ENCODE peak calls at places on chromosome 15, in nine cellular contexts. U is tibial nerve, S is IMR-90, B is brain microvascular endothelial cell, W is ascending aorta, E is vagina, G is AG04449, P is OCI-LY7, H is A549. R is an unnamed sample.

GRCh38 chr15:47822066-47822465 is 104.8 kb downstream of the SEMA6D start:
- DNase-seq in B (no peak), S (no peak), P (no peak), W (no peak), E (no peak), H (no peak), U (no peak), G (no peak), R (no peak)

GRCh38 chr15:49314729-49315128 is 108.3 kb upstream of the FGF7 start:
- DNase-seq in G (no peak), S (no peak), H (no peak), P (no peak), U (no peak), W (no peak), E (no peak), B (no peak), R (no peak)

GRCh38 chr15:68150186-68150585 is 54.9 kb downstream of the CALML4 start:
- DNase-seq in B (no peak), G (no peak), U (no peak), E (no peak), S (no peak), H (no peak), W (no peak), P (no peak), R (no peak)

GRCh38 chr15:39243396-39243795 is 337.5 kb upstream of the THBS1 start:
- DNase-seq in S (peak; percentile 6), E (no peak), G (no peak), P (no peak), H (no peak), U (no peak), W (no peak), B (no peak), R (no peak)

GRCh38 chr15:64948916-64949315 is 37.2 kb downstream of the ANKDD1A start:
- DNase-seq in S (no peak), H (no peak), U (no peak), E (no peak), W (no peak), P (no peak), G (no peak), B (no peak), R (no peak)

GRCh38 chr15:63385911-63386531 is 4.4 kb upstream of the CA12 start:
- DNase-seq in E (no peak), G (no peak), H (no peak), B (no peak), P (no peak), S (no peak), U (no peak), W (no peak), R (no peak)

GRCh38 chr15:73318463-73319351 is 50.1 kb downstream of the HCN4 start:
- DNase-seq in W (no peak), E (no peak), B (no peak), S (no peak), U (no peak), G (no peak), H (no peak), P (peak; percentile 21), R (no peak)

GRCh38 chr15:95302206-95302605 is 1028.3 kb upstream of the NR2F2 start:
- DNase-seq in E (no peak), H (no peak), S (no peak), G (no peak), P (no peak), U (no peak), W (no peak), B (no peak), R (no peak)

GRCh38 chr15:44296625-44297524 is 8.4 kb downstream of the GOLM2 start:
- DNase-seq in G (no peak), W (no peak), P (no peak), S (peak; percentile 78), H (peak; percentile 35), B (peak; percentile 50), E (no peak), U (no peak), R (peak; percentile 11)

GRCh38 chr15:44299997-44300396 is 11.5 kb downstream of the GOLM2 start:
- DNase-seq in W (no peak), E (no peak), P (no peak), B (no peak), U (no peak), S (no peak), H (no peak), G (no peak), R (no peak)

GRCh38 chr15:44298878-44299277 is 10.4 kb downstream of the GOLM2 start:
- DNase-seq in S (no peak), P (peak; percentile 18), H (peak; percentile 14), W (no peak), E (no peak), G (no peak), U (no peak), B (no peak), R (no peak)

GRCh38 chr15:44300567-44300966 is 12.0 kb downstream of the GOLM2 start:
- DNase-seq in E (no peak), H (no peak), S (no peak), P (peak; percentile 25), W (no peak), B (no peak), U (no peak), G (no peak), R (no peak)

DNA sequence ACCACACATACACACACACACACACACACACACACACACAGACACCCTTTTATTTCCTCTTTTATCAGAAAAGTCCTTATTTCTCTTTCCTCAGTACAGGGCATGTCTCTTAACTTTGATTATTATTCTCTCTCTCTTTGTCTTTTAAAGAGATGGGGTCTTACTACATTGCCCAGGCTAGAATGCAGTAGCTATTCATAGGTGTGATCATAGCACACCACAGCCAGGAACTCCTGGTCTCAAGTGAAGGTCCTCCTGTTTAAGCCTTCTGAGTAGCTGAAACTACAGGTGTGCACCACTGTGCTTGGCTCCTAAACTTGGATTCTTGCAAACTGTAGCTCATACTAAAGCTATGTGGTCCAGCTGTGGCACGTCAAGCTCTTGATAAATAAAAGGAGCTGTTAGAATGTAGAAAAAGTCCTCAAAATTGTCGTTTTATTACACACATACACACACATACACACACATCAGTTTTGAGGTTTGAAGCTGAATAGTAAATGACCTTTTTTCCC is 7.4 kb downstream of the GOLM2 start:
- DNase-seq in P (no peak), H (no peak), G (no peak), W (no peak), S (peak; percentile 45), E (no peak), B (no peak), U (peak; percentile 12), R (no peak)
- H3K4me3 ChIP-seq in P (no peak overlapping the region), H (no peak overlapping the region), G (no peak overlapping the region), W (no peak overlapping the region), S (no peak overlapping the region), E (no peak overlapping the region), B (no peak overlapping the region), U (no peak overlapping the region), R (no peak overlapping the region)

DNA sequence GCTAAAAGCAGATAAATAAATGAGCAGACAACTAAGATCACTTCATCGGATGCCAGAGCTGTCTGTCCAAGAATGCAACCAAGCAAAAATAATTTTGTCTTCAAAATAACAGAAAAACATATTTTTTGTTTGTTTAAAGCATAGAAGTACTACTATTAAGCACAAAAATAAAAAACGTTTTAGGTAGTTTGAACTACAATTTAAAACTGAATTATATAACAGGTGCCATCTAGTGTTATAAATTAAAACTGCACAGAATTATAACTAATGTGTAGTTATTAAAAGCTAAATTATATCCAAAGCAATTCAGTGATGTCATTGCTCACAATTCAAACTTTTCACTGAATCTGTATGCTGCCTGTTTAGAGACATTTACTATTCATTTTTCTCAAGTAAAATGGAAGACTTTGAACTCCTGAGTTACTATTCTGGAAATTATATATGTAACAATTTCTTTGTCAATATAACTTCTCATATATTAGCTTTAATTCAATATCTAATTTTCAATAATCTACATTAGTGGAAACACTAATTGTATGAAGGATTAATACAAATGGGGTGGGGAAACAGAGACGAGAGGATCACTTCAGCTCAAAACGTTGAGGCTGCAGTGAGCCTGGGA is 29.5 kb downstream of the LINS1 start:
- DNase-seq in G (no peak), W (no peak), U (no peak), H (peak; percentile 29), P (peak; percentile 42), E (no peak), B (no peak), S (peak; percentile 23), R (peak; percentile 16)
- TF ChIP-seq CTCF in G (no peak), W (peak; percentile 52), U (peak; percentile 54), H (peak; percentile 59), P (peak; percentile 82), E (peak; percentile 33), B (peak; percentile 13), S (peak; percentile 39), R (no peak)

GRCh38 chr15:36879568-36880225 is 220.7 kb downstream of the MEIS2 start:
- DNase-seq in S (no peak), P (no peak), G (no peak), U (no peak), W (no peak), E (no peak), B (no peak), H (no peak), R (no peak)

GRCh38 chr15:36877294-36877693 is 223.1 kb downstream of the MEIS2 start:
- DNase-seq in B (no peak), S (no peak), E (no peak), W (no peak), G (no peak), U (no peak), P (no peak), H (no peak), R (no peak)

GRCh38 chr15:36880226-36880912 is 220.0 kb downstream of the MEIS2 start:
- DNase-seq in E (no peak), U (no peak), W (no peak), P (no peak), H (no peak), B (no peak), G (no peak), S (no peak), R (no peak)

GRCh38 chr15:36878745-36879262 is 221.5 kb downstream of the MEIS2 start:
- DNase-seq in P (no peak), W (no peak), G (no peak), B (no peak), H (no peak), E (no peak), U (no peak), S (no peak), R (no peak)

GRCh38 chr15:36877796-36878744 is 222.3 kb downstream of the MEIS2 start:
- DNase-seq in E (no peak), H (no peak), W (no peak), G (no peak), B (no peak), P (no peak), U (no peak), S (no peak), R (no peak)
- H3K4me3 ChIP-seq in E (no peak overlapping the region), H (no peak overlapping the region), W (peak overlapping the region; percentile 14), G (no peak overlapping the region), B (peak overlapping the region; percentile 31), P (no peak overlapping the region), U (no peak overlapping the region), S (no peak overlapping the region), R (no peak overlapping the region)

GRCh38 chr15:69410290-69410874 is 3.8 kb upstream of the KIF23 start:
- DNase-seq in S (peak; percentile 31), P (peak; percentile 23), G (no peak), B (no peak), E (no peak), W (peak; percentile 68), U (no peak), H (peak; percentile 84), R (no peak)
- TF ChIP-seq CTCF in S (peak; percentile 45), P (peak; percentile 63), G (peak; percentile 37), B (peak; percentile 58), E (no peak), W (peak; percentile 22), U (no peak), H (peak; percentile 56), R (peak; percentile 32)

DNA sequence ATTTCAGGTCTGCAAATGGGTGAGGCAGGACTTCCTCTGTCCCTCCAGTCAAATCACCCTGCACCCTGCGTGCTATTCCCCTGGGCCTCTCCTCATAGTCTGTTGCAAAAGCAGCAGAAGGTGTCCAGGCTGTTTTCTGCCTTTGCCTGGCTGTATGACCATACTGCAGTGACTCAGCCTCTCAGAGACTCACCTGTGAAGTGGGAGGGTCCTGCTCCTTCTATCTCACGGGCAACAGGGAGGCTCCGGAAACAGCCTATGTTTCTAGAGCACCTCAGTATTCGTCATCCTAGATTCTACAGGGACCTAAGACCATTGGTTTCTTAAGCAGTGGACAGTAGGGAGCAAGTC is 216.4 kb downstream of the TLE3 start:
- DNase-seq in G (no peak), B (no peak), P (peak; percentile 84), W (no peak), S (no peak), H (no peak), U (no peak), E (no peak), R (no peak)
- H3K4me3 ChIP-seq in G (no peak overlapping the region), B (no peak overlapping the region), P (peak overlapping the region; percentile 62), W (no peak overlapping the region), S (no peak overlapping the region), H (no peak overlapping the region), U (no peak overlapping the region), E (no peak overlapping the region), R (no peak overlapping the region)

R was measured in astrocyte of the cerebellum.